ENCODE peak calls at places on chromosome 9, in eight cellular contexts. One of them, this sample, is unnamed.

GRCh38 chr9:37503736-37504135 is 18.0 kb downstream of the POLR1E start:
- DNase-seq in adrenal gland: peak; percentile 80
- DNase-seq in upper lobe of right lung: no peak
- DNase-seq in posterior cingulate gyrus: no peak
- DNase-seq in GM03348: no peak
- DNase-seq in ureter: no peak
- DNase-seq in body of pancreas: no peak
- DNase-seq in GM13977: no peak
- DNase-seq in this sample: no peak

GRCh38 chr9:74908665-74909064 is 20.9 kb upstream of the TRPM6 start:
- DNase-seq in adrenal gland: no peak
- DNase-seq in upper lobe of right lung: no peak
- DNase-seq in posterior cingulate gyrus: no peak
- DNase-seq in GM03348: no peak
- DNase-seq in ureter: no peak
- DNase-seq in body of pancreas: no peak
- DNase-seq in GM13977: no peak
- DNase-seq in this sample: no peak

GRCh38 chr9:133532937-133533668 is 1.4 kb upstream of the ADAMTSL2 start:
- DNase-seq in adrenal gland: peak; percentile 73
- DNase-seq in upper lobe of right lung: peak; percentile 84
- DNase-seq in posterior cingulate gyrus: peak; percentile 70
- DNase-seq in GM03348: peak; percentile 68
- DNase-seq in ureter: peak; percentile 77
- DNase-seq in body of pancreas: peak; percentile 72
- DNase-seq in GM13977: peak; percentile 82
- DNase-seq in this sample: no peak

GRCh38 chr9:70478963-70479641 is 64.6 kb upstream of the KLF9 start:
- DNase-seq in adrenal gland: no peak
- DNase-seq in upper lobe of right lung: no peak
- DNase-seq in posterior cingulate gyrus: no peak
- DNase-seq in GM03348: no peak
- DNase-seq in ureter: peak; percentile 68
- DNase-seq in body of pancreas: peak; percentile 89
- DNase-seq in GM13977: no peak
- DNase-seq in this sample: no peak

GRCh38 chr9:115945009-115945431 is 208.6 kb upstream of the PAPPA start:
- DNase-seq in adrenal gland: no peak
- DNase-seq in upper lobe of right lung: no peak
- DNase-seq in posterior cingulate gyrus: no peak
- DNase-seq in GM03348: no peak
- DNase-seq in ureter: no peak
- DNase-seq in body of pancreas: no peak
- DNase-seq in GM13977: no peak
- DNase-seq in this sample: no peak

GRCh38 chr9:104319198-104319597 is 184.9 kb upstream of the OR13F1 start:
- DNase-seq in adrenal gland: no peak
- DNase-seq in upper lobe of right lung: no peak
- DNase-seq in posterior cingulate gyrus: no peak
- DNase-seq in GM03348: no peak
- DNase-seq in ureter: no peak
- DNase-seq in body of pancreas: no peak
- DNase-seq in GM13977: no peak
- DNase-seq in this sample: no peak

GRCh38 chr9:107119294-107119693 is 163.8 kb upstream of the RAD23B start:
- DNase-seq in adrenal gland: no peak
- DNase-seq in upper lobe of right lung: no peak
- DNase-seq in posterior cingulate gyrus: no peak
- DNase-seq in GM03348: no peak
- DNase-seq in ureter: no peak
- DNase-seq in body of pancreas: no peak
- DNase-seq in GM13977: no peak
- DNase-seq in this sample: no peak

GRCh38 chr9:76571288-76572204 is 112.6 kb downstream of the GCNT1 start:
- DNase-seq in adrenal gland: no peak
- DNase-seq in upper lobe of right lung: peak; percentile 67
- DNase-seq in posterior cingulate gyrus: no peak
- DNase-seq in GM03348: no peak
- DNase-seq in ureter: no peak
- DNase-seq in body of pancreas: no peak
- DNase-seq in GM13977: peak; percentile 54
- DNase-seq in this sample: peak; percentile 34

GRCh38 chr9:117555964-117556629 is 141.2 kb upstream of the ASTN2 start:
- DNase-seq in adrenal gland: peak; percentile 46
- DNase-seq in upper lobe of right lung: peak; percentile 75
- DNase-seq in posterior cingulate gyrus: peak; percentile 49
- DNase-seq in GM03348: peak; percentile 31
- DNase-seq in ureter: peak; percentile 43
- DNase-seq in body of pancreas: peak; percentile 74
- DNase-seq in GM13977: peak; percentile 61
- DNase-seq in this sample: peak; percentile 35

GRCh38 chr9:89740722-89741121 is 135.9 kb downstream of the GADD45G start:
- DNase-seq in adrenal gland: no peak
- DNase-seq in upper lobe of right lung: no peak
- DNase-seq in posterior cingulate gyrus: no peak
- DNase-seq in GM03348: no peak
- DNase-seq in ureter: no peak
- DNase-seq in body of pancreas: no peak
- DNase-seq in GM13977: peak; percentile 56
- DNase-seq in this sample: peak; percentile 44

GRCh38 chr9:111407813-111408212 is 76.4 kb downstream of the ECPAS start:
- DNase-seq in adrenal gland: no peak
- DNase-seq in upper lobe of right lung: no peak
- DNase-seq in posterior cingulate gyrus: no peak
- DNase-seq in GM03348: no peak
- DNase-seq in ureter: no peak
- DNase-seq in body of pancreas: no peak
- DNase-seq in GM13977: no peak
- DNase-seq in this sample: no peak

GRCh38 chr9:114169029-114169939 is 13.9 kb downstream of the COL27A1 start:
- DNase-seq in adrenal gland: peak; percentile 16
- DNase-seq in upper lobe of right lung: peak; percentile 48
- DNase-seq in posterior cingulate gyrus: no peak
- DNase-seq in GM03348: no peak
- DNase-seq in ureter: no peak
- DNase-seq in body of pancreas: no peak
- DNase-seq in GM13977: no peak
- DNase-seq in this sample: no peak

GRCh38 chr9:135291165-135291564 is 188.4 kb upstream of the PPP1R26 start:
- DNase-seq in adrenal gland: no peak
- DNase-seq in upper lobe of right lung: peak; percentile 27
- DNase-seq in posterior cingulate gyrus: no peak
- DNase-seq in GM03348: no peak
- DNase-seq in ureter: no peak
- DNase-seq in body of pancreas: no peak
- DNase-seq in GM13977: no peak
- DNase-seq in this sample: no peak

GRCh38 chr9:109907400-109907799 is 127.4 kb downstream of the PALM2AKAP2 start:
- DNase-seq in adrenal gland: peak; percentile 39
- DNase-seq in upper lobe of right lung: no peak
- DNase-seq in posterior cingulate gyrus: no peak
- DNase-seq in GM03348: no peak
- DNase-seq in ureter: no peak
- DNase-seq in body of pancreas: no peak
- DNase-seq in GM13977: peak; percentile 38
- DNase-seq in this sample: no peak

GRCh38 chr9:100084145-100084478 is 14.7 kb downstream of the ERP44 start:
- DNase-seq in adrenal gland: no peak
- DNase-seq in upper lobe of right lung: no peak
- DNase-seq in posterior cingulate gyrus: no peak
- DNase-seq in GM03348: no peak
- DNase-seq in ureter: no peak
- DNase-seq in body of pancreas: no peak
- DNase-seq in GM13977: peak; percentile 11
- DNase-seq in this sample: no peak

GRCh38 chr9:111482656-111483418 is 1.3 kb downstream of the ECPAS start:
- DNase-seq in adrenal gland: peak; percentile 81
- DNase-seq in upper lobe of right lung: peak; percentile 91
- DNase-seq in posterior cingulate gyrus: peak; percentile 77
- DNase-seq in GM03348: peak; percentile 83
- DNase-seq in ureter: peak; percentile 76
- DNase-seq in body of pancreas: peak; percentile 71
- DNase-seq in GM13977: peak; percentile 88
- DNase-seq in this sample: peak; percentile 80

GRCh38 chr9:91426123-91426745 is 2.6 kb upstream of the NFIL3 start:
- DNase-seq in adrenal gland: no peak
- DNase-seq in upper lobe of right lung: no peak
- DNase-seq in posterior cingulate gyrus: no peak
- DNase-seq in GM03348: peak; percentile 60
- DNase-seq in ureter: peak; percentile 39
- DNase-seq in body of pancreas: no peak
- DNase-seq in GM13977: peak; percentile 66
- DNase-seq in this sample: peak; percentile 56

GRCh38 chr9:120531683-120532300 is 48.2 kb downstream of the CDK5RAP2 start:
- DNase-seq in adrenal gland: peak; percentile 43
- DNase-seq in upper lobe of right lung: no peak
- DNase-seq in posterior cingulate gyrus: no peak
- DNase-seq in GM03348: peak; percentile 59
- DNase-seq in ureter: no peak
- DNase-seq in body of pancreas: no peak
- DNase-seq in GM13977: peak; percentile 36
- DNase-seq in this sample: peak; percentile 21

GRCh38 chr9:90053027-90053426 is 448.2 kb downstream of the GADD45G start:
- DNase-seq in adrenal gland: peak; percentile 26
- DNase-seq in upper lobe of right lung: no peak
- DNase-seq in posterior cingulate gyrus: no peak
- DNase-seq in GM03348: no peak
- DNase-seq in ureter: no peak
- DNase-seq in body of pancreas: no peak
- DNase-seq in GM13977: no peak
- DNase-seq in this sample: peak; percentile 13

GRCh38 chr9:123584202-123585176 is 228.5 kb downstream of the CRB2 start:
- DNase-seq in adrenal gland: no peak
- DNase-seq in upper lobe of right lung: peak; percentile 62
- DNase-seq in posterior cingulate gyrus: no peak
- DNase-seq in GM03348: no peak
- DNase-seq in ureter: no peak
- DNase-seq in body of pancreas: no peak
- DNase-seq in GM13977: no peak
- DNase-seq in this sample: no peak

GRCh38 chr9:116142706-116143492 is 10.7 kb upstream of the PAPPA start:
- DNase-seq in adrenal gland: no peak
- DNase-seq in upper lobe of right lung: no peak
- DNase-seq in posterior cingulate gyrus: no peak
- DNase-seq in GM03348: no peak
- DNase-seq in ureter: no peak
- DNase-seq in body of pancreas: no peak
- DNase-seq in GM13977: no peak
- DNase-seq in this sample: no peak

GRCh38 chr9:130271473-130271872 is 5.9 kb downstream of the HMCN2 start:
- DNase-seq in adrenal gland: no peak
- DNase-seq in upper lobe of right lung: no peak
- DNase-seq in posterior cingulate gyrus: no peak
- DNase-seq in GM03348: no peak
- DNase-seq in ureter: no peak
- DNase-seq in body of pancreas: no peak
- DNase-seq in GM13977: no peak
- DNase-seq in this sample: no peak

GRCh38 chr9:69120380-69121154 is 53.5 kb upstream of the TJP2 start:
- DNase-seq in adrenal gland: no peak
- DNase-seq in upper lobe of right lung: peak; percentile 90
- DNase-seq in posterior cingulate gyrus: no peak
- DNase-seq in GM03348: no peak
- DNase-seq in ureter: peak; percentile 92
- DNase-seq in body of pancreas: peak; percentile 99
- DNase-seq in GM13977: peak; percentile 48
- DNase-seq in this sample: peak; percentile 41

GRCh38 chr9:128055222-128056040 is 11.7 kb downstream of the NAIF1 start:
- DNase-seq in adrenal gland: peak; percentile 72
- DNase-seq in upper lobe of right lung: peak; percentile 79
- DNase-seq in posterior cingulate gyrus: no peak
- DNase-seq in GM03348: no peak
- DNase-seq in ureter: no peak
- DNase-seq in body of pancreas: peak; percentile 91
- DNase-seq in GM13977: peak; percentile 13
- DNase-seq in this sample: no peak

GRCh38 chr9:91572811-91573210 is 149.2 kb upstream of the NFIL3 start:
- DNase-seq in adrenal gland: no peak
- DNase-seq in upper lobe of right lung: no peak
- DNase-seq in posterior cingulate gyrus: no peak
- DNase-seq in GM03348: no peak
- DNase-seq in ureter: no peak
- DNase-seq in body of pancreas: no peak
- DNase-seq in GM13977: no peak
- DNase-seq in this sample: no peak

GRCh38 chr9:97554566-97555075 is 53.2 kb downstream of the TMOD1 start:
- DNase-seq in adrenal gland: no peak
- DNase-seq in upper lobe of right lung: peak; percentile 46
- DNase-seq in posterior cingulate gyrus: no peak
- DNase-seq in GM03348: no peak
- DNase-seq in ureter: no peak
- DNase-seq in body of pancreas: no peak
- DNase-seq in GM13977: no peak
- DNase-seq in this sample: no peak

GRCh38 chr9:7104625-7105024 is 346.9 kb downstream of the KDM4C start:
- DNase-seq in adrenal gland: no peak
- DNase-seq in upper lobe of right lung: no peak
- DNase-seq in posterior cingulate gyrus: no peak
- DNase-seq in GM03348: no peak
- DNase-seq in ureter: no peak
- DNase-seq in body of pancreas: no peak
- DNase-seq in GM13977: no peak
- DNase-seq in this sample: no peak

GRCh38 chr9:30713279-30713678 is 1671.2 kb upstream of the ACO1 start:
- DNase-seq in adrenal gland: no peak
- DNase-seq in upper lobe of right lung: no peak
- DNase-seq in posterior cingulate gyrus: no peak
- DNase-seq in GM03348: no peak
- DNase-seq in ureter: no peak
- DNase-seq in body of pancreas: no peak
- DNase-seq in GM13977: no peak
- DNase-seq in this sample: no peak

This sample was measured in germinal center.